ENCODE peak calls at places on chromosomes 7 and 10, in seven cellular contexts. One of them, this sample, is unnamed.

GRCh38 chr7:98982686-98983085 is 104.4 kb downstream of the TRRAP start:
- DNase-seq in BE2C: no peak
- DNase-seq in NCI-H1694 treated with DMSO at 0.1 percent for 48 hours: no peak
- DNase-seq in fibroblast of lung: no peak
- DNase-seq in D341Med: no peak
- DNase-seq in CD8-positive, alpha-beta memory T cell: no peak
- DNase-seq in HT1080: no peak
- DNase-seq in this sample: no peak

GRCh38 chr7:23894891-23895569 is 185.0 kb downstream of the STK31 start:
- DNase-seq in fibroblast of lung: no peak
- DNase-seq in BE2C: no peak
- DNase-seq in NCI-H1694 treated with DMSO at 0.1 percent for 48 hours: no peak
- DNase-seq in CD8-positive, alpha-beta memory T cell: no peak
- DNase-seq in D341Med: no peak
- DNase-seq in HT1080: no peak
- DNase-seq in this sample: no peak

GRCh38 chr10:132833421-132834111 is 47.6 kb upstream of the NKX6-2 start:
- DNase-seq in NCI-H1694 treated with DMSO at 0.1 percent for 48 hours: no peak
- DNase-seq in fibroblast of lung: no peak
- DNase-seq in CD8-positive, alpha-beta memory T cell: no peak
- DNase-seq in D341Med: peak
- DNase-seq in HT1080: no peak
- DNase-seq in BE2C: no peak
- DNase-seq in this sample: no peak

GRCh38 chr10:12975266-12975665 is 26.2 kb downstream of the CCDC3 start:
- DNase-seq in fibroblast of lung: no peak
- DNase-seq in D341Med: no peak
- DNase-seq in NCI-H1694 treated with DMSO at 0.1 percent for 48 hours: no peak
- DNase-seq in BE2C: no peak
- DNase-seq in HT1080: peak
- DNase-seq in CD8-positive, alpha-beta memory T cell: no peak
- DNase-seq in this sample: peak

GRCh38 chr10:1938317-1938716 is 201.0 kb upstream of the ADARB2 start:
- DNase-seq in BE2C: no peak
- DNase-seq in fibroblast of lung: no peak
- DNase-seq in NCI-H1694 treated with DMSO at 0.1 percent for 48 hours: peak
- DNase-seq in D341Med: no peak
- DNase-seq in CD8-positive, alpha-beta memory T cell: peak
- DNase-seq in HT1080: no peak
- DNase-seq in this sample: no peak

GRCh38 chr7:10412426-10413019 is 561.1 kb upstream of the PHF14 start:
- DNase-seq in D341Med: peak
- DNase-seq in NCI-H1694 treated with DMSO at 0.1 percent for 48 hours: peak
- DNase-seq in BE2C: peak
- DNase-seq in CD8-positive, alpha-beta memory T cell: no peak
- DNase-seq in HT1080: peak
- DNase-seq in fibroblast of lung: peak
- DNase-seq in this sample: peak

GRCh38 chr7:156998988-156999610 is 11.4 kb downstream of the MNX1 start:
- DNase-seq in fibroblast of lung: no peak
- DNase-seq in NCI-H1694 treated with DMSO at 0.1 percent for 48 hours: no peak
- DNase-seq in CD8-positive, alpha-beta memory T cell: no peak
- DNase-seq in D341Med: peak
- DNase-seq in BE2C: no peak
- DNase-seq in HT1080: no peak
- DNase-seq in this sample: no peak

GRCh38 chr10:33245343-33245742 is 89.1 kb downstream of the NRP1 start:
- DNase-seq in HT1080: no peak
- DNase-seq in D341Med: no peak
- DNase-seq in BE2C: no peak
- DNase-seq in CD8-positive, alpha-beta memory T cell: no peak
- DNase-seq in NCI-H1694 treated with DMSO at 0.1 percent for 48 hours: no peak
- DNase-seq in fibroblast of lung: no peak
- DNase-seq in this sample: no peak

GRCh38 chr10:102945449-102945848 is 27.4 kb downstream of the CNNM2 start:
- DNase-seq in BE2C: no peak
- DNase-seq in fibroblast of lung: no peak
- DNase-seq in HT1080: no peak
- DNase-seq in D341Med: no peak
- DNase-seq in CD8-positive, alpha-beta memory T cell: no peak
- DNase-seq in NCI-H1694 treated with DMSO at 0.1 percent for 48 hours: no peak
- DNase-seq in this sample: no peak

GRCh38 chr10:133388265-133388972 is 5.5 kb upstream of the MTG1 start:
- DNase-seq in D341Med: no peak
- DNase-seq in NCI-H1694 treated with DMSO at 0.1 percent for 48 hours: no peak
- DNase-seq in HT1080: peak
- DNase-seq in BE2C: no peak
- DNase-seq in fibroblast of lung: no peak
- DNase-seq in CD8-positive, alpha-beta memory T cell: no peak
- DNase-seq in this sample: peak

GRCh38 chr10:72276421-72277339 is 3.0 kb downstream of the DDIT4 start:
- DNase-seq in fibroblast of lung: peak
- DNase-seq in D341Med: no peak
- DNase-seq in BE2C: no peak
- DNase-seq in CD8-positive, alpha-beta memory T cell: no peak
- DNase-seq in NCI-H1694 treated with DMSO at 0.1 percent for 48 hours: no peak
- DNase-seq in HT1080: no peak
- DNase-seq in this sample: peak

GRCh38 chr10:61452655-61453641 is at the start of gene TMEM26:
- DNase-seq in CD8-positive, alpha-beta memory T cell: no peak
- DNase-seq in fibroblast of lung: peak
- DNase-seq in NCI-H1694 treated with DMSO at 0.1 percent for 48 hours: no peak
- DNase-seq in HT1080: no peak
- DNase-seq in D341Med: peak
- DNase-seq in BE2C: no peak
- DNase-seq in this sample: peak

GRCh38 chr7:5177060-5177459 is 13.0 kb upstream of the WIPI2 start:
- DNase-seq in fibroblast of lung: peak
- DNase-seq in BE2C: peak
- DNase-seq in NCI-H1694 treated with DMSO at 0.1 percent for 48 hours: peak
- DNase-seq in CD8-positive, alpha-beta memory T cell: no peak
- DNase-seq in D341Med: peak
- DNase-seq in HT1080: peak
- DNase-seq in this sample: peak

GRCh38 chr10:72164617-72165016 is 51.2 kb upstream of the ANAPC16 start:
- DNase-seq in fibroblast of lung: peak
- DNase-seq in BE2C: no peak
- DNase-seq in CD8-positive, alpha-beta memory T cell: peak
- DNase-seq in HT1080: no peak
- DNase-seq in D341Med: no peak
- DNase-seq in NCI-H1694 treated with DMSO at 0.1 percent for 48 hours: no peak
- DNase-seq in this sample: no peak

GRCh38 chr7:139505563-139505962 is 17.9 kb upstream of the CLEC2L start:
- DNase-seq in HT1080: no peak
- DNase-seq in BE2C: peak
- DNase-seq in D341Med: no peak
- DNase-seq in NCI-H1694 treated with DMSO at 0.1 percent for 48 hours: no peak
- DNase-seq in CD8-positive, alpha-beta memory T cell: no peak
- DNase-seq in fibroblast of lung: no peak
- DNase-seq in this sample: peak

GRCh38 chr7:47827886-47828285 is 120.4 kb downstream of the PKD1L1 start:
- DNase-seq in CD8-positive, alpha-beta memory T cell: no peak
- DNase-seq in BE2C: no peak
- DNase-seq in HT1080: no peak
- DNase-seq in NCI-H1694 treated with DMSO at 0.1 percent for 48 hours: no peak
- DNase-seq in D341Med: no peak
- DNase-seq in fibroblast of lung: no peak
- DNase-seq in this sample: no peak

GRCh38 chr7:18515067-18515466 is 19.5 kb downstream of the HDAC9 start:
- DNase-seq in CD8-positive, alpha-beta memory T cell: no peak
- DNase-seq in NCI-H1694 treated with DMSO at 0.1 percent for 48 hours: no peak
- DNase-seq in fibroblast of lung: peak
- DNase-seq in D341Med: no peak
- DNase-seq in HT1080: no peak
- DNase-seq in BE2C: no peak
- DNase-seq in this sample: no peak

GRCh38 chr10:113053091-113053490 is 103.0 kb downstream of the TCF7L2 start:
- DNase-seq in NCI-H1694 treated with DMSO at 0.1 percent for 48 hours: no peak
- DNase-seq in D341Med: no peak
- DNase-seq in CD8-positive, alpha-beta memory T cell: no peak
- DNase-seq in HT1080: no peak
- DNase-seq in fibroblast of lung: no peak
- DNase-seq in BE2C: no peak
- DNase-seq in this sample: no peak

GRCh38 chr7:75937958-75938786 is 23.2 kb downstream of the POR start:
- DNase-seq in BE2C: peak
- DNase-seq in CD8-positive, alpha-beta memory T cell: no peak
- DNase-seq in HT1080: peak
- DNase-seq in D341Med: no peak
- DNase-seq in NCI-H1694 treated with DMSO at 0.1 percent for 48 hours: no peak
- DNase-seq in fibroblast of lung: peak
- DNase-seq in this sample: peak

GRCh38 chr7:150875791-150876190 is 23.5 kb downstream of the AOC1 start:
- DNase-seq in HT1080: no peak
- DNase-seq in fibroblast of lung: no peak
- DNase-seq in BE2C: no peak
- DNase-seq in D341Med: no peak
- DNase-seq in NCI-H1694 treated with DMSO at 0.1 percent for 48 hours: peak
- DNase-seq in CD8-positive, alpha-beta memory T cell: no peak
- DNase-seq in this sample: peak

GRCh38 chr7:46945328-46945727 is 636.6 kb downstream of the TNS3 start:
- DNase-seq in BE2C: no peak
- DNase-seq in fibroblast of lung: peak
- DNase-seq in NCI-H1694 treated with DMSO at 0.1 percent for 48 hours: no peak
- DNase-seq in HT1080: no peak
- DNase-seq in D341Med: no peak
- DNase-seq in CD8-positive, alpha-beta memory T cell: no peak
- DNase-seq in this sample: no peak

GRCh38 chr10:108801220-108801619 is 1122.1 kb downstream of the XPNPEP1 start:
- DNase-seq in HT1080: no peak
- DNase-seq in NCI-H1694 treated with DMSO at 0.1 percent for 48 hours: no peak
- DNase-seq in fibroblast of lung: no peak
- DNase-seq in CD8-positive, alpha-beta memory T cell: no peak
- DNase-seq in D341Med: no peak
- DNase-seq in BE2C: no peak
- DNase-seq in this sample: no peak

GRCh38 chr10:84095821-84096497 is 43.4 kb upstream of the GHITM start:
- DNase-seq in NCI-H1694 treated with DMSO at 0.1 percent for 48 hours: no peak
- DNase-seq in CD8-positive, alpha-beta memory T cell: no peak
- DNase-seq in BE2C: peak
- DNase-seq in fibroblast of lung: peak
- DNase-seq in D341Med: no peak
- DNase-seq in HT1080: peak
- DNase-seq in this sample: no peak

GRCh38 chr10:133412381-133412711 is 12.1 kb downstream of the SPRN start:
- DNase-seq in HT1080: no peak
- DNase-seq in fibroblast of lung: no peak
- DNase-seq in NCI-H1694 treated with DMSO at 0.1 percent for 48 hours: no peak
- DNase-seq in CD8-positive, alpha-beta memory T cell: no peak
- DNase-seq in D341Med: no peak
- DNase-seq in BE2C: no peak
- DNase-seq in this sample: no peak

GRCh38 chr7:99741438-99741795 is 6.4 kb upstream of the CYP3A7 start:
- DNase-seq in CD8-positive, alpha-beta memory T cell: no peak
- DNase-seq in fibroblast of lung: no peak
- DNase-seq in BE2C: no peak
- DNase-seq in D341Med: no peak
- DNase-seq in NCI-H1694 treated with DMSO at 0.1 percent for 48 hours: no peak
- DNase-seq in HT1080: no peak
- DNase-seq in this sample: no peak

GRCh38 chr10:81414038-81414437 is 461.0 kb upstream of the NRG3 start:
- DNase-seq in BE2C: no peak
- DNase-seq in D341Med: peak
- DNase-seq in CD8-positive, alpha-beta memory T cell: no peak
- DNase-seq in HT1080: peak
- DNase-seq in fibroblast of lung: no peak
- DNase-seq in NCI-H1694 treated with DMSO at 0.1 percent for 48 hours: no peak
- DNase-seq in this sample: no peak

GRCh38 chr7:74078461-74078860 is 5.1 kb upstream of the LIMK1 start:
- DNase-seq in HT1080: no peak
- DNase-seq in NCI-H1694 treated with DMSO at 0.1 percent for 48 hours: no peak
- DNase-seq in CD8-positive, alpha-beta memory T cell: no peak
- DNase-seq in fibroblast of lung: no peak
- DNase-seq in D341Med: no peak
- DNase-seq in BE2C: no peak
- DNase-seq in this sample: no peak

GRCh38 chr10:49187950-49188761 is at the start of gene TMEM273:
- DNase-seq in D341Med: no peak
- DNase-seq in fibroblast of lung: peak
- DNase-seq in CD8-positive, alpha-beta memory T cell: no peak
- DNase-seq in NCI-H1694 treated with DMSO at 0.1 percent for 48 hours: no peak
- DNase-seq in HT1080: no peak
- DNase-seq in BE2C: peak
- DNase-seq in this sample: no peak

GRCh38 chr7:155001756-155002410 is 1.0 kb downstream of the PAXIP1 start:
- DNase-seq in HT1080: no peak
- DNase-seq in BE2C: peak
- DNase-seq in D341Med: no peak
- DNase-seq in CD8-positive, alpha-beta memory T cell: peak
- DNase-seq in NCI-H1694 treated with DMSO at 0.1 percent for 48 hours: no peak
- DNase-seq in fibroblast of lung: peak
- DNase-seq in this sample: peak

GRCh38 chr7:134757938-134758337 is 21.5 kb upstream of the CALD1 start:
- DNase-seq in fibroblast of lung: peak
- DNase-seq in CD8-positive, alpha-beta memory T cell: no peak
- DNase-seq in HT1080: no peak
- DNase-seq in D341Med: no peak
- DNase-seq in BE2C: no peak
- DNase-seq in NCI-H1694 treated with DMSO at 0.1 percent for 48 hours: no peak
- DNase-seq in this sample: peak

GRCh38 chr10:103564116-103564501 is 70.6 kb downstream of the NEURL1 start:
- DNase-seq in CD8-positive, alpha-beta memory T cell: no peak
- DNase-seq in NCI-H1694 treated with DMSO at 0.1 percent for 48 hours: no peak
- DNase-seq in HT1080: no peak
- DNase-seq in BE2C: no peak
- DNase-seq in fibroblast of lung: no peak
- DNase-seq in D341Med: no peak
- DNase-seq in this sample: no peak

GRCh38 chr7:38704041-38704547 is 72.9 kb upstream of the AMPH start:
- DNase-seq in NCI-H1694 treated with DMSO at 0.1 percent for 48 hours: no peak
- DNase-seq in HT1080: no peak
- DNase-seq in BE2C: no peak
- DNase-seq in fibroblast of lung: no peak
- DNase-seq in D341Med: no peak
- DNase-seq in CD8-positive, alpha-beta memory T cell: no peak
- DNase-seq in this sample: no peak

GRCh38 chr7:40093631-40094350 is 40.6 kb downstream of the MPLKIP start:
- DNase-seq in CD8-positive, alpha-beta memory T cell: no peak
- DNase-seq in BE2C: no peak
- DNase-seq in NCI-H1694 treated with DMSO at 0.1 percent for 48 hours: no peak
- DNase-seq in D341Med: no peak
- DNase-seq in HT1080: no peak
- DNase-seq in fibroblast of lung: no peak
- DNase-seq in this sample: no peak

GRCh38 chr10:58453098-58453497 is 59.6 kb upstream of the BICC1 start:
- DNase-seq in HT1080: no peak
- DNase-seq in CD8-positive, alpha-beta memory T cell: no peak
- DNase-seq in BE2C: no peak
- DNase-seq in fibroblast of lung: no peak
- DNase-seq in D341Med: no peak
- DNase-seq in NCI-H1694 treated with DMSO at 0.1 percent for 48 hours: no peak
- DNase-seq in this sample: no peak

GRCh38 chr10:59337254-59337653 is 25.1 kb downstream of the FAM13C start:
- DNase-seq in BE2C: peak
- DNase-seq in HT1080: peak
- DNase-seq in NCI-H1694 treated with DMSO at 0.1 percent for 48 hours: peak
- DNase-seq in fibroblast of lung: peak
- DNase-seq in CD8-positive, alpha-beta memory T cell: no peak
- DNase-seq in D341Med: no peak
- DNase-seq in this sample: no peak

GRCh38 chr10:14250496-14250895 is 80.2 kb downstream of the FRMD4A start:
- DNase-seq in BE2C: no peak
- DNase-seq in CD8-positive, alpha-beta memory T cell: no peak
- DNase-seq in NCI-H1694 treated with DMSO at 0.1 percent for 48 hours: no peak
- DNase-seq in fibroblast of lung: no peak
- DNase-seq in D341Med: no peak
- DNase-seq in HT1080: no peak
- DNase-seq in this sample: no peak

GRCh38 chr7:101421123-101421522 is 58.4 kb downstream of the COL26A1 start:
- DNase-seq in D341Med: no peak
- DNase-seq in HT1080: no peak
- DNase-seq in fibroblast of lung: no peak
- DNase-seq in BE2C: no peak
- DNase-seq in NCI-H1694 treated with DMSO at 0.1 percent for 48 hours: no peak
- DNase-seq in CD8-positive, alpha-beta memory T cell: no peak
- DNase-seq in this sample: no peak

GRCh38 chr7:135274495-135275268 is 41.0 kb downstream of the STRA8 start:
- DNase-seq in BE2C: peak
- DNase-seq in fibroblast of lung: peak
- DNase-seq in D341Med: peak
- DNase-seq in HT1080: peak
- DNase-seq in NCI-H1694 treated with DMSO at 0.1 percent for 48 hours: peak
- DNase-seq in CD8-positive, alpha-beta memory T cell: peak
- DNase-seq in this sample: peak

This sample was measured in ELR.